ENCODE peak calls at places on chromosomes 2 and 18, in seven cellular contexts. Z, E, B, U, Q, G and D are unnamed samples. For H3K4me1 and H4K20me1, the result is how much of the 10 kb centered on the place peaks cover.

GRCh38 chr2:238231251-238231793 is 8.5 kb downstream of the HES6 start:
- DNase-seq in U (peak), G (no peak), B (peak), Z (peak), Q (no peak), E (no peak), D (peak)

GRCh38 chr2:170235860-170236638 is 58.1 kb downstream of the MYO3B start:
- DNase-seq in B (peak), E (peak), Q (peak), Z (peak), G (no peak), U (peak), D (peak)

GRCh38 chr18:62814114-62814759 is 98.9 kb downstream of the PHLPP1 start:
- DNase-seq in E (no peak), G (no peak), B (peak), Q (no peak), Z (no peak), U (no peak), D (no peak)

GRCh38 chr18:33901894-33902512 is 322.7 kb downstream of the NOL4 start:
- DNase-seq in Z (no peak), E (no peak), U (no peak), G (no peak), Q (no peak), B (peak), D (no peak)

GRCh38 chr2:187150667-187151066 is 297.4 kb downstream of the CALCRL start:
- DNase-seq in E (no peak), Z (peak), Q (no peak), U (peak), B (no peak), G (no peak), D (peak)

GRCh38 chr2:181891966-181892794 is 650 bp downstream of the ITPRID2 start:
- DNase-seq in E (peak), Z (peak), Q (peak), U (peak), B (peak), G (no peak), D (peak)

GRCh38 chr2:74893332-74893731 is 59.4 kb downstream of the HK2 start:
- DNase-seq in Q (peak), E (no peak), Z (peak), G (no peak), U (no peak), B (no peak), D (peak)

GRCh38 chr2:12032975-12033374 is 286.5 kb downstream of the LPIN1 start:
- DNase-seq in B (no peak), Z (peak), E (no peak), G (no peak), U (no peak), Q (peak), D (peak)

GRCh38 chr2:24485191-24485590 is 5.9 kb upstream of the NCOA1 start:
- DNase-seq in U (no peak), G (no peak), Q (no peak), Z (no peak), B (no peak), E (no peak), D (no peak)

GRCh38 chr2:64179582-64180321 is 35.5 kb upstream of the PELI1 start:
- DNase-seq in B (no peak), Z (no peak), G (peak), Q (no peak), E (no peak), U (no peak), D (no peak)

GRCh38 chr18:26976206-26976605 is 110.7 kb upstream of the AQP4 start:
- DNase-seq in B (no peak), G (no peak), E (no peak), Z (no peak), Q (no peak), U (no peak), D (no peak)

GRCh38 chr2:164620873-164621760 is at the start of gene GRB14:
- DNase-seq in B (peak), G (no peak), Q (peak), U (peak), E (peak), Z (no peak), D (no peak)

GRCh38 chr18:11533513-11533890 is 75.9 kb upstream of the SLC35G4 start:
- DNase-seq in Q (no peak), G (no peak), B (no peak), U (no peak), Z (no peak), E (no peak), D (no peak)

GRCh38 chr2:197229509-197230458 is 80.8 kb downstream of the ANKRD44 start:
- DNase-seq in B (no peak), E (no peak), G (no peak), Z (peak), U (no peak), Q (peak), D (peak)

GRCh38 chr2:72895759-72896281 is 8.6 kb downstream of the SPR start:
- DNase-seq in U (peak), G (no peak), E (no peak), Q (peak), Z (peak), B (peak), D (peak)

GRCh38 chr18:56505971-56506370 is 132.4 kb downstream of the TXNL1 start:
- DNase-seq in U (no peak), Q (no peak), Z (no peak), G (no peak), E (no peak), B (no peak), D (peak)

GRCh38 chr2:160837416-160837815 is 322.8 kb upstream of the TANK start:
- DNase-seq in Q (no peak), Z (no peak), U (no peak), G (no peak), B (no peak), E (no peak), D (peak)

GRCh38 chr2:98608962-98609604 is 694 bp downstream of the UNC50 start:
- DNase-seq in Z (peak), U (peak), Q (peak), E (no peak), G (no peak), B (peak), D (peak)

GRCh38 chr2:194735837-194736542 is 921.0 kb upstream of the SLC39A10 start:
- DNase-seq in G (no peak), U (no peak), Z (no peak), B (no peak), Q (peak), E (no peak), D (peak)

GRCh38 chr2:31944828-31945571 is 65.8 kb downstream of the MEMO1 start:
- DNase-seq in Q (no peak), E (no peak), U (no peak), B (no peak), G (no peak), Z (no peak), D (no peak)

GRCh38 chr2:101844055-101844635 is 146.6 kb downstream of the MAP4K4 start:
- DNase-seq in Z (peak), Q (peak), E (no peak), B (no peak), U (no peak), G (no peak), D (peak)

GRCh38 chr2:217858519-217859466 is 144.0 kb downstream of the TNS1 start:
- DNase-seq in E (no peak), B (peak), U (peak), G (no peak), Q (no peak), Z (peak), D (peak)

GRCh38 chr18:41695441-41695840 is 259.6 kb upstream of the PIK3C3 start:
- DNase-seq in Q (no peak), G (no peak), Z (peak), B (no peak), E (no peak), U (no peak), D (no peak)

GRCh38 chr2:241809383-241810303 is 650 bp downstream of the NEU4 start:
- DNase-seq in E (no peak), G (no peak), Q (no peak), Z (no peak), U (no peak), B (no peak), D (no peak)

GRCh38 chr18:21215480-21215879 is 26.6 kb upstream of the GREB1L start:
- DNase-seq in E (no peak), G (no peak), Z (no peak), U (no peak), B (peak), Q (no peak), D (no peak)

GRCh38 chr18:9637036-9637767 is 22.8 kb upstream of the PPP4R1 start:
- DNase-seq in Q (peak), U (no peak), B (no peak), E (no peak), Z (peak), G (no peak), D (peak)
- H2AFZ ChIP-seq in Q (peak), U (no peak), B (no peak), E (no peak), Z (no peak), G (no peak), D (no peak)

GRCh38 chr2:109208951-109209335 is 79.9 kb downstream of the SH3RF3 start:
- DNase-seq in U (no peak), E (no peak), Z (no peak), Q (no peak), B (no peak), G (no peak), D (no peak)
- H3K4me1 ChIP-seq in U (under half), E (under half), Z (under half), Q (half or more), B (under half), G (under half), D (under half)

GRCh38 chr2:142536964-142537363 is 340.5 kb upstream of the KYNU start:
- DNase-seq in Z (no peak), Q (no peak), E (no peak), B (no peak), U (no peak), G (no peak), D (peak)
- H4K20me1 ChIP-seq in Z (under half), Q (under half), E (under half), B (under half), U (under half), G (under half), D (under half)

DNA sequence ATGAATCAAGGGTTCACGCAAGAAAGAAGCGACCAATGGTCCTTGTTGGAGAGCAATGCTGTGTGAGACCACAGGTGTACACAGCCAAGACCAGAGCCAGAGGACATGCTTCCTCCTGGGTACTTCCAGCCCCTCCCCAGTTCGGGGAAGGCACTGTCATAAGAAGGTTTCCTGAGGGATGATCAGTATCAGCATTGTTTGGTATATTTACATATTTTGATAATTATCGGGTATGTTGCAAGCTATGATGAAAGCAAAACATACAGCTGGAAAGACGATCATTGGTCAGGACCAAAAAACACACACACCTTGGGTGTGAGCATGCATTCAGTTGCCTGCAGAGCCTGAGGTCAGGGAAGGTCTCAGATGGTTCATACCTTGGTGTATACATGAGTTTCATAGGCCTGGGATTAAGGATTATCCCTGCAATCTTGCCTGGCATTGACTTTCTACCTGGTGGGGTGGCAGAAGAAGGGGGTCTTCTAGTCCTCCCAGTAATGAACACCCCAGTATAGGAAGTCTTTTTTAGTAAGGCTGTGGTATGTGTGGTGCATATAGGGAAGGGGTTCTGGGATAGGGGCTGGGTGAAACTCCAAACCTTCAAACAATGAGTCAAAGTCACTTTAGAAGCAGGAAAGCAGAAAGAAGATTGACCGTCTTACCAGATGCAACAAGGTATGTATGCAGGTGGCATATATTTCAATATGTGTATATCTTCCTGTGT is 2.9 kb downstream of the SERPINB2 start:
- DNase-seq in Q (no peak), E (no peak), Z (no peak), U (no peak), G (no peak), B (no peak), D (no peak)
- H2AFZ ChIP-seq in Q (no peak), E (no peak), Z (no peak), U (no peak), G (no peak), B (no peak), D (no peak)

DNA sequence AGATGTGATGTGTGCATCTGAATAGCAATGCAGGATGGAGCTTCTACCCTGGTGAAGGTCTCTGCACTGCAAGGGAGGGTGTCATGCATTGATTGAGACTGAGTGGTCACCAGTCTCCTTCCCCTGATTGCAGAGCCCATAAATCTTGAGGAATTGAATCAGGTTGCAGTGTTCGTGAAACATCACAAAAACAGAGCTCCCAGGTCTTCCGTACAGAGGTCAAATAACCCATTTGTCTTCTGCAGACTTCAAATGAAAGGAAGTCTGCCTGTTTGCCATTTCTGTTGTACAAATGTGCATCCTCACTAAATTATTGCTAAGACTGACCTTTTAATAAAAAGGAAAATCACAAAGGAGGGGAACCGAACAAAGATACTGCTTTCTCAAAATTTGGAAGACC is 136.7 kb downstream of the WDSUB1 start:
- DNase-seq in Q (no peak), U (no peak), E (no peak), Z (no peak), B (no peak), G (no peak), D (no peak)
- H3K4me1 ChIP-seq in Q (under half), U (under half), E (half or more), Z (under half), B (under half), G (under half), D (under half)

GRCh38 chr2:47076126-47076506 is 79.0 kb downstream of the STPG4 start:
- DNase-seq in Z (no peak), G (no peak), Q (no peak), U (no peak), E (no peak), B (no peak), D (no peak)

GRCh38 chr2:47078541-47079482 is 76.3 kb downstream of the STPG4 start:
- DNase-seq in Q (peak), B (peak), E (no peak), G (no peak), Z (no peak), U (peak), D (no peak)

GRCh38 chr2:47076586-47077441 is 78.3 kb downstream of the STPG4 start:
- DNase-seq in B (no peak), U (peak), G (no peak), Z (peak), E (peak), Q (peak), D (peak)

GRCh38 chr2:47075361-47076125 is 79.6 kb downstream of the STPG4 start:
- DNase-seq in Q (peak), G (no peak), Z (no peak), B (no peak), U (no peak), E (no peak), D (no peak)

GRCh38 chr2:47077442-47078117 is 77.5 kb downstream of the STPG4 start:
- DNase-seq in U (no peak), Z (no peak), E (peak), B (no peak), Q (no peak), G (no peak), D (no peak)
- H4K20me1 ChIP-seq in U (under half), Z (under half), E (under half), B (under half), Q (under half), G (under half), D (under half)

DNA sequence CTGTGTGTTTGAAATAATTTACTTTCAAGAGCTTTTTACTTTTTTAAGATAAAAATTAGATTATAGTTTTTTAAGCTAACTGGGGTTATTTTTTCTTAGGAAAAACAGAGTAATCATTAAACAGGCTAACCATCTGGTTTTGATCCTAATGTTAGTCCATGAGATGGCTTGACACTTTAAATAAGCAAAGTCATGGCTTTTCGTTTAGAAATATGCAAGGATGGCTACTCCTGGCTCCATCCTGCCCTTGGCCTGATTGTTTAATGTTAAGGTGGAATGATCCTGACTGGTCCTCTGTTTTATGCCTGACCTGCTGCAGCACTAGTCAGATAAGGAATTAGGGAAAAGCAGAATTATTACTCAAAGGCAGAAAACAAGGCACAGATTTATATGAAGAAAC is 39.7 kb upstream of the PNPT1 start:
- DNase-seq in E (no peak), G (no peak), Z (no peak), B (no peak), Q (no peak), U (no peak), D (peak)
- H2AFZ ChIP-seq in E (no peak), G (no peak), Z (no peak), B (no peak), Q (no peak), U (no peak), D (no peak)

DNA sequence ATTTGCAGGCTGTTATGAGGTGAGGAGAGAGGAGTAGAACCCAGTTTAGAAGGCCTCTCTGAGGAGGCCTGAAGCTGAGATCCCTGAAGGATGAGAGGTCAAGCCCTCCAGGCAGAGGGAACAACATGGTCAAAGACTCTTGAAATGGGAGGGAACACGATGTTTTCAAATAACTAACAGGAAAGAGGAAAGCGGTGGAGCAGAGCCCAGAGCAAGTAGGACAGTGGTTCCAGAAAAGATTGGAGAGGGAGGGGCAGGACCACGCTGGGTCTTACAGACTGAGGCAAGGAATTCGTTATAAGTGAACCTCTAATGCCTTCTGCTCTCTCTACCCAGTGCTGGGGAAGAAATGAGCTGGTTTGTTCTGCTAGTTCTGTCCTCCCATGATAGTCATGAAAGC is 2.1 kb upstream of the DNAJC5G start:
- DNase-seq in Z (no peak), B (no peak), Q (no peak), G (no peak), E (no peak), U (no peak), D (no peak)
- H3K4me1 ChIP-seq in Z (under half), B (under half), Q (under half), G (under half), E (under half), U (under half), D (under half)